ENCODE peak calls at places on chromosome 1, in ten cellular contexts. One of them, this sample, is unnamed.
A peak's percentile ranks its signal among the peaks of the same experiment; 100 is the strongest.

GRCh38 chr1:230548357-230548756 is 93.9 kb upstream of the COG2 start:
- DNase-seq in ovary: no peak
- DNase-seq in lower lobe of right lung: no peak
- DNase-seq in mammary epithelial cell: no peak
- DNase-seq in hepatocyte: no peak
- DNase-seq in GM06990: no peak
- DNase-seq in Caco-2: no peak
- DNase-seq in pancreas: peak; percentile 21
- DNase-seq in cardiac fibroblast: no peak
- DNase-seq in AG04450: no peak
- DNase-seq in this sample: no peak

GRCh38 chr1:43997295-43997694 is 5.9 kb downstream of the CCDC24 start:
- DNase-seq in ovary: no peak
- DNase-seq in lower lobe of right lung: no peak
- DNase-seq in mammary epithelial cell: no peak
- DNase-seq in hepatocyte: peak; percentile 60
- DNase-seq in GM06990: no peak
- DNase-seq in Caco-2: no peak
- DNase-seq in pancreas: no peak
- DNase-seq in cardiac fibroblast: no peak
- DNase-seq in AG04450: no peak
- DNase-seq in this sample: no peak

GRCh38 chr1:150476754-150477153 is 10.5 kb upstream of the TARS2 start:
- DNase-seq in ovary: no peak
- DNase-seq in lower lobe of right lung: no peak
- DNase-seq in mammary epithelial cell: no peak
- DNase-seq in hepatocyte: no peak
- DNase-seq in GM06990: no peak
- DNase-seq in Caco-2: no peak
- DNase-seq in pancreas: no peak
- DNase-seq in cardiac fibroblast: no peak
- DNase-seq in AG04450: no peak
- DNase-seq in this sample: no peak

GRCh38 chr1:26218906-26219494 is 15.0 kb upstream of the CEP85 start:
- DNase-seq in ovary: no peak
- DNase-seq in lower lobe of right lung: no peak
- DNase-seq in mammary epithelial cell: no peak
- DNase-seq in hepatocyte: no peak
- DNase-seq in GM06990: no peak
- DNase-seq in Caco-2: no peak
- DNase-seq in pancreas: peak; percentile 61
- DNase-seq in cardiac fibroblast: no peak
- DNase-seq in AG04450: no peak
- DNase-seq in this sample: no peak

GRCh38 chr1:3910769-3911520 is 10.9 kb upstream of the C1orf174 start:
- DNase-seq in ovary: peak; percentile 56
- DNase-seq in lower lobe of right lung: peak; percentile 78
- DNase-seq in mammary epithelial cell: peak; percentile 52
- DNase-seq in hepatocyte: peak; percentile 92
- DNase-seq in GM06990: peak; percentile 62
- DNase-seq in Caco-2: peak; percentile 75
- DNase-seq in pancreas: peak; percentile 82
- DNase-seq in cardiac fibroblast: peak; percentile 62
- DNase-seq in AG04450: no peak
- DNase-seq in this sample: no peak

GRCh38 chr1:20481158-20481617 is 4.8 kb downstream of the CAMK2N1 start:
- DNase-seq in ovary: no peak
- DNase-seq in lower lobe of right lung: no peak
- DNase-seq in mammary epithelial cell: peak; percentile 79
- DNase-seq in hepatocyte: peak; percentile 69
- DNase-seq in GM06990: no peak
- DNase-seq in Caco-2: no peak
- DNase-seq in pancreas: no peak
- DNase-seq in cardiac fibroblast: no peak
- DNase-seq in AG04450: no peak
- DNase-seq in this sample: no peak

GRCh38 chr1:27005648-27006496 is 6.8 kb downstream of the TENT5B start:
- DNase-seq in ovary: no peak
- DNase-seq in lower lobe of right lung: peak; percentile 81
- DNase-seq in mammary epithelial cell: no peak
- DNase-seq in hepatocyte: peak; percentile 29
- DNase-seq in GM06990: no peak
- DNase-seq in Caco-2: no peak
- DNase-seq in pancreas: peak; percentile 23
- DNase-seq in cardiac fibroblast: no peak
- DNase-seq in AG04450: no peak
- DNase-seq in this sample: no peak

GRCh38 chr1:61013189-61013952 is 69.0 kb upstream of the NFIA start:
- DNase-seq in ovary: no peak
- DNase-seq in lower lobe of right lung: no peak
- DNase-seq in mammary epithelial cell: no peak
- DNase-seq in hepatocyte: no peak
- DNase-seq in GM06990: no peak
- DNase-seq in Caco-2: no peak
- DNase-seq in pancreas: no peak
- DNase-seq in cardiac fibroblast: no peak
- DNase-seq in AG04450: no peak
- DNase-seq in this sample: no peak

GRCh38 chr1:199246716-199247115 is 607.9 kb downstream of the PTPRC start:
- DNase-seq in ovary: no peak
- DNase-seq in lower lobe of right lung: no peak
- DNase-seq in mammary epithelial cell: no peak
- DNase-seq in hepatocyte: no peak
- DNase-seq in GM06990: no peak
- DNase-seq in Caco-2: no peak
- DNase-seq in pancreas: no peak
- DNase-seq in cardiac fibroblast: no peak
- DNase-seq in AG04450: no peak
- DNase-seq in this sample: no peak

GRCh38 chr1:199242162-199242561 is 603.3 kb downstream of the PTPRC start:
- DNase-seq in ovary: no peak
- DNase-seq in lower lobe of right lung: no peak
- DNase-seq in mammary epithelial cell: no peak
- DNase-seq in hepatocyte: no peak
- DNase-seq in GM06990: no peak
- DNase-seq in Caco-2: no peak
- DNase-seq in pancreas: no peak
- DNase-seq in cardiac fibroblast: no peak
- DNase-seq in AG04450: no peak
- DNase-seq in this sample: no peak

GRCh38 chr1:199247891-199248290 is 609.1 kb downstream of the PTPRC start:
- DNase-seq in ovary: no peak
- DNase-seq in lower lobe of right lung: no peak
- DNase-seq in mammary epithelial cell: no peak
- DNase-seq in hepatocyte: no peak
- DNase-seq in GM06990: no peak
- DNase-seq in Caco-2: no peak
- DNase-seq in pancreas: no peak
- DNase-seq in cardiac fibroblast: no peak
- DNase-seq in AG04450: no peak
- DNase-seq in this sample: no peak

GRCh38 chr1:199242601-199243000 is 603.8 kb downstream of the PTPRC start:
- DNase-seq in ovary: no peak
- DNase-seq in lower lobe of right lung: no peak
- DNase-seq in mammary epithelial cell: no peak
- DNase-seq in hepatocyte: no peak
- DNase-seq in GM06990: no peak
- DNase-seq in Caco-2: no peak
- DNase-seq in pancreas: no peak
- DNase-seq in cardiac fibroblast: no peak
- DNase-seq in AG04450: no peak
- DNase-seq in this sample: no peak

GRCh38 chr1:199243423-199244061 is 604.7 kb downstream of the PTPRC start:
- DNase-seq in ovary: no peak
- DNase-seq in lower lobe of right lung: peak; percentile 67
- DNase-seq in mammary epithelial cell: peak; percentile 26
- DNase-seq in hepatocyte: peak; percentile 34
- DNase-seq in GM06990: peak; percentile 65
- DNase-seq in Caco-2: peak; percentile 45
- DNase-seq in pancreas: peak; percentile 24
- DNase-seq in cardiac fibroblast: peak; percentile 69
- DNase-seq in AG04450: no peak
- DNase-seq in this sample: no peak
- TF ChIP-seq CTCF in ovary: no peak
- TF ChIP-seq CTCF in lower lobe of right lung: peak; percentile 59
- TF ChIP-seq CTCF in mammary epithelial cell: peak; percentile 62
- TF ChIP-seq CTCF in hepatocyte: peak; percentile 34
- TF ChIP-seq CTCF in GM06990: peak; percentile 88
- TF ChIP-seq CTCF in Caco-2: peak; percentile 38
- TF ChIP-seq CTCF in pancreas: no peak
- TF ChIP-seq CTCF in cardiac fibroblast: peak; percentile 89
- TF ChIP-seq CTCF in AG04450: peak; percentile 72
- TF ChIP-seq CTCF in this sample: peak; percentile 65

GRCh38 chr1:182383934-182384333 is 7.7 kb downstream of the GLUL start:
- DNase-seq in ovary: no peak
- DNase-seq in lower lobe of right lung: no peak
- DNase-seq in mammary epithelial cell: no peak
- DNase-seq in hepatocyte: no peak
- DNase-seq in GM06990: no peak
- DNase-seq in Caco-2: no peak
- DNase-seq in pancreas: no peak
- DNase-seq in cardiac fibroblast: no peak
- DNase-seq in AG04450: no peak
- DNase-seq in this sample: no peak

GRCh38 chr1:182385885-182386853 is 5.4 kb downstream of the GLUL start:
- DNase-seq in ovary: no peak
- DNase-seq in lower lobe of right lung: no peak
- DNase-seq in mammary epithelial cell: no peak
- DNase-seq in hepatocyte: no peak
- DNase-seq in GM06990: no peak
- DNase-seq in Caco-2: no peak
- DNase-seq in pancreas: no peak
- DNase-seq in cardiac fibroblast: no peak
- DNase-seq in AG04450: no peak
- DNase-seq in this sample: no peak

GRCh38 chr1:182383037-182383661 is 8.4 kb downstream of the GLUL start:
- DNase-seq in ovary: no peak
- DNase-seq in lower lobe of right lung: no peak
- DNase-seq in mammary epithelial cell: no peak
- DNase-seq in hepatocyte: no peak
- DNase-seq in GM06990: no peak
- DNase-seq in Caco-2: no peak
- DNase-seq in pancreas: no peak
- DNase-seq in cardiac fibroblast: no peak
- DNase-seq in AG04450: no peak
- DNase-seq in this sample: no peak

GRCh38 chr1:182381962-182382819 is 9.4 kb downstream of the GLUL start:
- DNase-seq in ovary: no peak
- DNase-seq in lower lobe of right lung: no peak
- DNase-seq in mammary epithelial cell: no peak
- DNase-seq in hepatocyte: no peak
- DNase-seq in GM06990: no peak
- DNase-seq in Caco-2: no peak
- DNase-seq in pancreas: no peak
- DNase-seq in cardiac fibroblast: no peak
- DNase-seq in AG04450: no peak
- DNase-seq in this sample: peak; percentile 28

GRCh38 chr1:182384387-182384960 is 7.1 kb downstream of the GLUL start:
- DNase-seq in ovary: no peak
- DNase-seq in lower lobe of right lung: no peak
- DNase-seq in mammary epithelial cell: no peak
- DNase-seq in hepatocyte: no peak
- DNase-seq in GM06990: no peak
- DNase-seq in Caco-2: no peak
- DNase-seq in pancreas: no peak
- DNase-seq in cardiac fibroblast: no peak
- DNase-seq in AG04450: no peak
- DNase-seq in this sample: no peak
- H3K4me3 ChIP-seq in ovary: no peak overlapping the region
- H3K4me3 ChIP-seq in lower lobe of right lung: no peak overlapping the region
- H3K4me3 ChIP-seq in mammary epithelial cell: no peak overlapping the region
- H3K4me3 ChIP-seq in hepatocyte: no peak overlapping the region
- H3K4me3 ChIP-seq in GM06990: no peak overlapping the region
- H3K4me3 ChIP-seq in Caco-2: no peak overlapping the region
- H3K4me3 ChIP-seq in pancreas: no peak overlapping the region
- H3K4me3 ChIP-seq in cardiac fibroblast: no peak overlapping the region
- H3K4me3 ChIP-seq in AG04450: no peak overlapping the region
- H3K4me3 ChIP-seq in this sample: no peak overlapping the region

DNA sequence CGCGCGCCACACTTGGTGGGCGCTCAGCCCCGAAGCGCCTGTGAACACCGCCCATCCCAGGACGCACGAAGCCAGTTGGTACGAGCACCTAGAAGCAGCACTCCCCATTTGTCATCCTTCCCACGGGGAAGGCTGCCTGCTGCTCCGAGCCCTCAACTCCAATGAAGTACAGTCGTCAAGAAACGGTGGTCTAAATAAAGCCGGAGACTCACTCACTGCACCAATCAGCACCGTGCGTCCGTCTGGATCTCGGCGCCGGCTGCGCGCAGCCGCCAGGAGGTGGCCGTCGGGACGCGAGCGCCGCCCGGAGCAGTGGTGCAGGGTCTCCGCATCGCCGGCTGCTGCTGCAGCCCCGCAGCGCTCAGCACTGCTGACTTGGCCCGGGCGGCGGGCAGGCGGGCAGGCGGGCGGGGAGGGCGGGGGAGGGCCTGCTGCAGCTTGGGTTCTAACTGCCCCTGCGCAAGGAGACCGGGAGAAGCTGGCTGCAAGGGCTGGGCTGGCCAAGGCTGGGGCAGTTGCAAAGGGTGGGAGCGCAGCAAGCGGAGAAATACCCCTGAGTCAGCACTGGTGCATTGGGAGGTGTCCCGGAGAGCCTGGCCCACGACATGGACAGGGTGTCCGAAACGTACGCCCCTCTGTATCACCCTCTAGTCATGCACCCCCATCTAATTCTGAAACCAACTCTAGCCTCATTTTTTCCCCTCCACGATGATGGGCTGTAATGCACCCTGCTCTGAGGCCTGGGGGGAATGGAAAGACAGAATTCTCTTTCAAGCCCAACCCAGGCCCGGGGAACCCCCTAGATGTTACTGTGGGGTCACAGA is 35.8 kb upstream of the H6PD start:
- DNase-seq in ovary: no peak
- DNase-seq in lower lobe of right lung: no peak
- DNase-seq in mammary epithelial cell: no peak
- DNase-seq in hepatocyte: peak; percentile 71
- DNase-seq in GM06990: no peak
- DNase-seq in Caco-2: no peak
- DNase-seq in pancreas: no peak
- DNase-seq in cardiac fibroblast: peak; percentile 44
- DNase-seq in AG04450: no peak
- DNase-seq in this sample: no peak
- TF ChIP-seq CTCF in ovary: no peak
- TF ChIP-seq CTCF in lower lobe of right lung: no peak
- TF ChIP-seq CTCF in mammary epithelial cell: no peak
- TF ChIP-seq CTCF in hepatocyte: peak; percentile 25
- TF ChIP-seq CTCF in GM06990: peak; percentile 4
- TF ChIP-seq CTCF in Caco-2: no peak
- TF ChIP-seq CTCF in pancreas: no peak
- TF ChIP-seq CTCF in cardiac fibroblast: no peak
- TF ChIP-seq CTCF in AG04450: no peak
- TF ChIP-seq CTCF in this sample: peak; percentile 43

GRCh38 chr1:36160949-36161485 is 5.1 kb downstream of the MAP7D1 start:
- DNase-seq in ovary: peak; percentile 70
- DNase-seq in lower lobe of right lung: peak; percentile 78
- DNase-seq in mammary epithelial cell: peak; percentile 58
- DNase-seq in hepatocyte: peak; percentile 46
- DNase-seq in GM06990: peak; percentile 79
- DNase-seq in Caco-2: no peak
- DNase-seq in pancreas: no peak
- DNase-seq in cardiac fibroblast: peak; percentile 75
- DNase-seq in AG04450: no peak
- DNase-seq in this sample: no peak

GRCh38 chr1:36157973-36158826 is 2.2 kb downstream of the MAP7D1 start:
- DNase-seq in ovary: no peak
- DNase-seq in lower lobe of right lung: no peak
- DNase-seq in mammary epithelial cell: no peak
- DNase-seq in hepatocyte: no peak
- DNase-seq in GM06990: no peak
- DNase-seq in Caco-2: no peak
- DNase-seq in pancreas: no peak
- DNase-seq in cardiac fibroblast: no peak
- DNase-seq in AG04450: no peak
- DNase-seq in this sample: no peak

GRCh38 chr1:36161656-36162531 is 5.9 kb downstream of the MAP7D1 start:
- DNase-seq in ovary: no peak
- DNase-seq in lower lobe of right lung: peak; percentile 83
- DNase-seq in mammary epithelial cell: peak; percentile 94
- DNase-seq in hepatocyte: peak; percentile 73
- DNase-seq in GM06990: peak; percentile 72
- DNase-seq in Caco-2: no peak
- DNase-seq in pancreas: no peak
- DNase-seq in cardiac fibroblast: peak; percentile 81
- DNase-seq in AG04450: no peak
- DNase-seq in this sample: no peak

GRCh38 chr1:36160388-36160948 is 4.5 kb downstream of the MAP7D1 start:
- DNase-seq in ovary: no peak
- DNase-seq in lower lobe of right lung: no peak
- DNase-seq in mammary epithelial cell: no peak
- DNase-seq in hepatocyte: no peak
- DNase-seq in GM06990: no peak
- DNase-seq in Caco-2: no peak
- DNase-seq in pancreas: no peak
- DNase-seq in cardiac fibroblast: no peak
- DNase-seq in AG04450: no peak
- DNase-seq in this sample: no peak

DNA sequence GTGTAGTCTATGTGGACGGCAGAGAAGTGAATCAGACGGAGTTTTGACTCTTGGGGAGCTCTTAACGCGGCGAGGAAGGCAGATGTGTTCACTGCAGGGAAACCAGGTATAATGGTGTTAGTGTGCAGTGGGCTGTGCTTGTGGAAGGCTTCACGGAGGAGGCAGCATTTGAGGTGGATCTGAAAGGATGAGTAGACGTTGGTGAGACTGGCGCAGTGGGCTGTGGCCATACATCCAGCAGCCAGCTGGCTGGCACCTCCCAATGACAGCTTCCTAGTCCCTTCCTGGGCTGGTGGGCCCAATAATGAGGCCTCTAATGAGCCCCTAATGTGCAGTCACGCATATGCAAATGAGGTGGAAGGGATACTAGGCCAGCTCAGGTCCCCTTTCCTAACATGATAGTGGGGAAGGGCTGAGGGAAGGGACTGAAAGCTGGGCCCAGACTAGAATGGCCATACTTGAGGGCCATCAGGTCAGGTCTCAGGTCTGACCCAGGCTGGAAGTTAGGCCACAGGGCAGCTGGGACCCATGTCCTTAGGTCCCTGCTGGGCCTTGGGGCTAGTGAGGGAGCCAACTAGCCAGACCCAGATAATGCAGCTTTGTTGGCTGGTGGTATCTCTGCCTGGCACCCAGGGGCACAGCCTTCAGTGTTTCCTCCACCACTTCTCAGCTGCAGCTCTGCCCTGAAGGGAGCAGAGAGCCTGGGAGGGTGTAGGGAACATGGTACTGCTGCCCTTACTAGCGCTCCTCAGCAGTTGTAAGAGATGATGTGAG is 3.8 kb downstream of the MAP7D1 start:
- DNase-seq in ovary: no peak
- DNase-seq in lower lobe of right lung: no peak
- DNase-seq in mammary epithelial cell: no peak
- DNase-seq in hepatocyte: no peak
- DNase-seq in GM06990: no peak
- DNase-seq in Caco-2: no peak
- DNase-seq in pancreas: no peak
- DNase-seq in cardiac fibroblast: no peak
- DNase-seq in AG04450: no peak
- DNase-seq in this sample: no peak
- H3K4me3 ChIP-seq in ovary: no peak overlapping the region
- H3K4me3 ChIP-seq in lower lobe of right lung: peak overlapping the region; percentile 54
- H3K4me3 ChIP-seq in mammary epithelial cell: no peak overlapping the region
- H3K4me3 ChIP-seq in hepatocyte: no peak overlapping the region
- H3K4me3 ChIP-seq in GM06990: peak overlapping the region; percentile 62
- H3K4me3 ChIP-seq in Caco-2: no peak overlapping the region
- H3K4me3 ChIP-seq in pancreas: no peak overlapping the region
- H3K4me3 ChIP-seq in cardiac fibroblast: peak overlapping the region; percentile 60
- H3K4me3 ChIP-seq in AG04450: peak overlapping the region; percentile 26
- H3K4me3 ChIP-seq in this sample: no peak overlapping the region